ENCODE peak calls at places on chromosome 1, in four cellular contexts. One of them, this sample, is unnamed.

GRCh38 chr1:235736263-235736662 is 86.7 kb upstream of the GNG4 start:
- DNase-seq in H1: no peak
- DNase-seq in GM12878: no peak
- DNase-seq in IMR-90: peak; percentile 13
- DNase-seq in this sample: no peak

GRCh38 chr1:85607126-85607912 is 26.8 kb downstream of the CCN1 start:
- DNase-seq in H1: peak; percentile 77
- DNase-seq in GM12878: no peak
- DNase-seq in IMR-90: peak; percentile 100
- DNase-seq in this sample: no peak

GRCh38 chr1:2327841-2328240 is 63.5 kb downstream of the MORN1 start:
- DNase-seq in H1: no peak
- DNase-seq in GM12878: no peak
- DNase-seq in IMR-90: no peak
- DNase-seq in this sample: no peak

GRCh38 chr1:229272164-229273158 is 1.6 kb downstream of the RAB4A start:
- DNase-seq in H1: no peak
- DNase-seq in GM12878: no peak
- DNase-seq in IMR-90: no peak
- DNase-seq in this sample: no peak

GRCh38 chr1:3069491-3070303 is 694 bp downstream of the PRDM16 start:
- DNase-seq in H1: peak; percentile 67
- DNase-seq in GM12878: no peak
- DNase-seq in IMR-90: peak; percentile 19
- DNase-seq in this sample: no peak

GRCh38 chr1:23613191-23614126 is 54.2 kb upstream of the ID3 start:
- DNase-seq in H1: no peak
- DNase-seq in GM12878: no peak
- DNase-seq in IMR-90: no peak
- DNase-seq in this sample: no peak

GRCh38 chr1:118945460-118945859 is 42.7 kb downstream of the TBX15 start:
- DNase-seq in H1: no peak
- DNase-seq in GM12878: no peak
- DNase-seq in IMR-90: no peak
- DNase-seq in this sample: no peak

GRCh38 chr1:202192770-202193613 is 607 bp upstream of the LGR6 start:
- DNase-seq in H1: peak; percentile 92
- DNase-seq in GM12878: no peak
- DNase-seq in IMR-90: peak; percentile 35
- DNase-seq in this sample: peak; percentile 76

GRCh38 chr1:26786437-26787380 is 1.0 kb upstream of the PIGV start:
- DNase-seq in H1: peak; percentile 63
- DNase-seq in GM12878: no peak
- DNase-seq in IMR-90: peak; percentile 86
- DNase-seq in this sample: peak; percentile 79

GRCh38 chr1:20278692-20279130 is 12.0 kb upstream of the VWA5B1 start:
- DNase-seq in H1: peak; percentile 49
- DNase-seq in GM12878: no peak
- DNase-seq in IMR-90: no peak
- DNase-seq in this sample: no peak

GRCh38 chr1:77659879-77660593 is 22.4 kb downstream of the ZZZ3 start:
- DNase-seq in H1: no peak
- DNase-seq in GM12878: no peak
- DNase-seq in IMR-90: no peak
- DNase-seq in this sample: no peak

GRCh38 chr1:224448428-224449017 is 13.9 kb upstream of the WDR26 start:
- DNase-seq in H1: no peak
- DNase-seq in GM12878: no peak
- DNase-seq in IMR-90: no peak
- DNase-seq in this sample: no peak

GRCh38 chr1:214078950-214079349 is 91.2 kb downstream of the PROX1 start:
- DNase-seq in H1: no peak
- DNase-seq in GM12878: no peak
- DNase-seq in IMR-90: no peak
- DNase-seq in this sample: no peak

GRCh38 chr1:204255225-204255624 is 41.4 kb upstream of the GOLT1A start:
- DNase-seq in H1: peak; percentile 75
- DNase-seq in GM12878: no peak
- DNase-seq in IMR-90: no peak
- DNase-seq in this sample: no peak

GRCh38 chr1:3670823-3671251 is 18.5 kb downstream of the TP73 start:
- DNase-seq in H1: no peak
- DNase-seq in GM12878: no peak
- DNase-seq in IMR-90: no peak
- DNase-seq in this sample: no peak

GRCh38 chr1:247482747-247483146 is 24.8 kb upstream of the OR2B11 start:
- DNase-seq in H1: no peak
- DNase-seq in GM12878: no peak
- DNase-seq in IMR-90: no peak
- DNase-seq in this sample: no peak

GRCh38 chr1:119633575-119634325 is 14.3 kb downstream of the ZNF697 start:
- DNase-seq in H1: no peak
- DNase-seq in GM12878: no peak
- DNase-seq in IMR-90: no peak
- DNase-seq in this sample: no peak

GRCh38 chr1:168801032-168801745 is 72.2 kb upstream of the DPT start:
- DNase-seq in H1: no peak
- DNase-seq in GM12878: no peak
- DNase-seq in IMR-90: no peak
- DNase-seq in this sample: no peak

GRCh38 chr1:13451399-13451965 is 41.2 kb downstream of the PRAMEF20 start:
- DNase-seq in H1: no peak
- DNase-seq in GM12878: no peak
- DNase-seq in IMR-90: no peak
- DNase-seq in this sample: no peak

GRCh38 chr1:6494627-6495026 is 3.2 kb upstream of the PLEKHG5 start:
- DNase-seq in H1: no peak
- DNase-seq in GM12878: no peak
- DNase-seq in IMR-90: no peak
- DNase-seq in this sample: no peak

GRCh38 chr1:203597386-203598040 is 29.1 kb upstream of the ATP2B4 start:
- DNase-seq in H1: no peak
- DNase-seq in GM12878: no peak
- DNase-seq in IMR-90: no peak
- DNase-seq in this sample: no peak

GRCh38 chr1:93283496-93283895 is 62.2 kb upstream of the DR1 start:
- DNase-seq in H1: no peak
- DNase-seq in GM12878: no peak
- DNase-seq in IMR-90: no peak
- DNase-seq in this sample: no peak

GRCh38 chr1:49013046-49013445 is 236.4 kb upstream of the BEND5 start:
- DNase-seq in H1: no peak
- DNase-seq in GM12878: no peak
- DNase-seq in IMR-90: no peak
- DNase-seq in this sample: no peak

GRCh38 chr1:89425056-89425455 is 61.2 kb downstream of the GBP6 start:
- DNase-seq in H1: no peak
- DNase-seq in GM12878: no peak
- DNase-seq in IMR-90: no peak
- DNase-seq in this sample: no peak

GRCh38 chr1:109304221-109304915 is 2.4 kb downstream of the MYBPHL start:
- DNase-seq in H1: no peak
- DNase-seq in GM12878: no peak
- DNase-seq in IMR-90: no peak
- DNase-seq in this sample: no peak
- TF ChIP-seq CHD1 in H1: no peak
- TF ChIP-seq CHD1 in GM12878: no peak
- TF ChIP-seq CHD1 in IMR-90: no peak
- TF ChIP-seq CHD1 in this sample: no peak

GRCh38 chr1:209988706-209989105 is 50.7 kb downstream of the SYT14 start:
- DNase-seq in H1: no peak
- DNase-seq in GM12878: no peak
- DNase-seq in IMR-90: no peak
- DNase-seq in this sample: no peak
- TF ChIP-seq CHD1 in H1: no peak
- TF ChIP-seq CHD1 in GM12878: no peak
- TF ChIP-seq CHD1 in IMR-90: no peak
- TF ChIP-seq CHD1 in this sample: no peak

GRCh38 chr1:82972841-82973553 is 1025.9 kb downstream of the TTLL7 start:
- DNase-seq in H1: no peak
- DNase-seq in GM12878: no peak
- DNase-seq in IMR-90: no peak
- DNase-seq in this sample: no peak

GRCh38 chr1:82969340-82969739 is 1029.6 kb downstream of the TTLL7 start:
- DNase-seq in H1: no peak
- DNase-seq in GM12878: no peak
- DNase-seq in IMR-90: no peak
- DNase-seq in this sample: no peak
- TF ChIP-seq CHD1 in H1: no peak
- TF ChIP-seq CHD1 in GM12878: no peak
- TF ChIP-seq CHD1 in IMR-90: no peak
- TF ChIP-seq CHD1 in this sample: no peak

DNA sequence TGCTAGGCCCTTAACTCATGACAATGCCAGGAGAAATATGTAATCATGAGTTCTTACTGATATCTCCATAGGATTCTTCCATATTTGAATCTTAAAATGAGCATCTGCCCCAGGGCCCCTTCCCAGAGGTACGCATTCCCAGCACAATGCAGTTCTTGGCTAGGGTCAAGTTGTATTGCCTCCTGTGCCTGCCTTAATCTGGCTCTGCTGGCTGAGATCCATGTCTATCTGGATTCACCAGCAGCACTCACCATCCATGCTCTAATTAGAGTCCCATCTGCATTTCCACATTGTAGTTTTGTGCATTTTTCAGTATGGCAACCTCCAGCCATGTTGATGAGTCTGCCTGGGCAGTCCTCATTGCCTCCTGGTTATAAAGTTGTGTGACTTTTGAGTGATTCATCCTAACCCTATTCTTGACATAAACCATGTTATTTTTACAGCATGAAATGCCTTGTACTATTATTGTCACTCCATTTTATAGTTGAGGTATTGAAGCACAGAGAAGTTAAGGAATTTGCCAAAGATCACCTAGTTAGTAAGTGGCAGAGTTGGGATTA is 55.9 kb downstream of the CAMSAP2 start:
- DNase-seq in H1: no peak
- DNase-seq in GM12878: no peak
- DNase-seq in IMR-90: peak; percentile 39
- DNase-seq in this sample: no peak
- TF ChIP-seq CHD1 in H1: no peak
- TF ChIP-seq CHD1 in GM12878: no peak
- TF ChIP-seq CHD1 in IMR-90: no peak
- TF ChIP-seq CHD1 in this sample: no peak

GRCh38 chr1:240091614-240092300 is at the start of gene FMN2:
- DNase-seq in H1: peak; percentile 67
- DNase-seq in GM12878: no peak
- DNase-seq in IMR-90: peak; percentile 49
- DNase-seq in this sample: peak; percentile 49

GRCh38 chr1:240091201-240091600 is 482 bp upstream of the FMN2 start:
- DNase-seq in H1: no peak
- DNase-seq in GM12878: no peak
- DNase-seq in IMR-90: no peak
- DNase-seq in this sample: no peak

GRCh38 chr1:240094043-240094722 is 2.5 kb downstream of the FMN2 start:
- DNase-seq in H1: no peak
- DNase-seq in GM12878: no peak
- DNase-seq in IMR-90: no peak
- DNase-seq in this sample: no peak

GRCh38 chr1:240092301-240093119 is 827 bp downstream of the FMN2 start:
- DNase-seq in H1: peak; percentile 69
- DNase-seq in GM12878: no peak
- DNase-seq in IMR-90: peak; percentile 74
- DNase-seq in this sample: no peak

GRCh38 chr1:240093120-240093961 is 1.7 kb downstream of the FMN2 start:
- DNase-seq in H1: peak; percentile 74
- DNase-seq in GM12878: no peak
- DNase-seq in IMR-90: no peak
- DNase-seq in this sample: no peak
- TF ChIP-seq CHD1 in H1: no peak
- TF ChIP-seq CHD1 in GM12878: no peak
- TF ChIP-seq CHD1 in IMR-90: no peak
- TF ChIP-seq CHD1 in this sample: no peak

DNA sequence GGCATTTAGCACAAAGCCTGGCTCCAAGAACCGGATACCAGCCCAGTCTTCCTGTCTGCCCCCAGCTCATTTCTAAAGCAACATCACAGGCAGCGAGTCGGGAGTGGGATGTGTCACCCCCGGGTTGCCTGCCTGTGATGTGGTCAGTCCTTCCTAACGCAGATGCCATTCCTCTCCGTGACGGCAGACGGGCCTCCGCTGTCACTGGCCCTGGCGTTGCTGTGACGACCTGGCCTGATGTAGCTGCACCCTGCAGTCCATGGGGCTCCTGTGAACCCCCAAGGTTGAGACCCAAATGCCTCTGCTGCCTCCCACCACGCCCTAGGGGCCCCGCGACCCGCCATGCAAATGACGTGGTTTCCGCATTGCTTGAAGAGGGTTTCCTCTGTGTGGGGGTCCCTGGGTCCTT is 12.3 kb downstream of the TNFRSF1B start:
- DNase-seq in H1: no peak
- DNase-seq in GM12878: no peak
- DNase-seq in IMR-90: peak; percentile 88
- DNase-seq in this sample: no peak
- TF ChIP-seq CHD1 in H1: no peak
- TF ChIP-seq CHD1 in GM12878: no peak
- TF ChIP-seq CHD1 in IMR-90: no peak
- TF ChIP-seq CHD1 in this sample: no peak

GRCh38 chr1:160666079-160666442 is 19.2 kb upstream of the SLAMF1 start:
- DNase-seq in H1: no peak
- DNase-seq in GM12878: no peak
- DNase-seq in IMR-90: no peak
- DNase-seq in this sample: no peak

GRCh38 chr1:160664573-160665051 is 17.8 kb upstream of the SLAMF1 start:
- DNase-seq in H1: no peak
- DNase-seq in GM12878: peak; percentile 73
- DNase-seq in IMR-90: no peak
- DNase-seq in this sample: no peak

GRCh38 chr1:160662888-160663287 is 16.0 kb upstream of the SLAMF1 start:
- DNase-seq in H1: no peak
- DNase-seq in GM12878: no peak
- DNase-seq in IMR-90: no peak
- DNase-seq in this sample: no peak

GRCh38 chr1:160667896-160668295 is 21.1 kb upstream of the SLAMF1 start:
- DNase-seq in H1: no peak
- DNase-seq in GM12878: no peak
- DNase-seq in IMR-90: no peak
- DNase-seq in this sample: no peak

GRCh38 chr1:160665330-160666078 is 18.7 kb upstream of the SLAMF1 start:
- DNase-seq in H1: no peak
- DNase-seq in GM12878: no peak
- DNase-seq in IMR-90: no peak
- DNase-seq in this sample: peak; percentile 89
- TF ChIP-seq CHD1 in H1: no peak
- TF ChIP-seq CHD1 in GM12878: no peak
- TF ChIP-seq CHD1 in IMR-90: no peak
- TF ChIP-seq CHD1 in this sample: no peak

This sample was measured in K562.